ENCODE peak calls at places on chromosome 6, in eight cellular contexts. U is HS-5; F is WTC11; D is erythroblast; V is Ammon's horn; G is head of caudate nucleus; M is stimulated activated CD4-positive, alpha-beta T cell treated with anti-CD3 and anti-CD28 coated beads, Interleukin-12 subunit alpha, Interleukin-12 subunit beta, amount 100 ng/mL, for 24 hours; W is AG08396. I is an unnamed sample.
A peak's percentile ranks its signal among the peaks of the same experiment; 100 is the strongest.

GRCh38 chr6:158596861-158597260 is 37.0 kb downstream of the TMEM181 start:
- DNase-seq in M (no peak), D (no peak), V (peak; percentile 46), F (no peak), U (no peak), W (no peak), G (no peak), I (no peak)

GRCh38 chr6:37027811-37028469 is 22.5 kb downstream of the FGD2 start:
- DNase-seq in U (no peak), V (no peak), G (no peak), F (no peak), W (no peak), M (no peak), D (no peak), I (no peak)

GRCh38 chr6:11354019-11354418 is 121.6 kb upstream of the NEDD9 start:
- DNase-seq in U (no peak), G (peak; percentile 29), D (no peak), M (peak; percentile 66), F (no peak), W (peak; percentile 28), V (peak; percentile 67), I (peak; percentile 81)

GRCh38 chr6:25558155-25558817 is 93.7 kb upstream of the SCGN start:
- DNase-seq in W (no peak), F (no peak), G (no peak), M (no peak), U (no peak), D (no peak), V (no peak), I (no peak)

GRCh38 chr6:168343239-168344167 is 23.9 kb upstream of the DACT2 start:
- DNase-seq in V (no peak), M (no peak), U (no peak), W (no peak), G (no peak), F (no peak), D (no peak), I (no peak)

GRCh38 chr6:158285321-158285960 is 26.8 kb upstream of the TULP4 start:
- DNase-seq in W (no peak), D (no peak), F (no peak), U (no peak), M (no peak), G (no peak), V (peak; percentile 68), I (no peak)

GRCh38 chr6:168099201-168100010 is 20.4 kb upstream of the FRMD1 start:
- DNase-seq in V (no peak), F (peak; percentile 57), U (no peak), G (no peak), M (no peak), D (peak; percentile 7), W (no peak), I (no peak)

GRCh38 chr6:5302995-5303622 is 41.8 kb downstream of the FARS2 start:
- DNase-seq in V (peak; percentile 31), G (no peak), D (peak; percentile 50), F (peak; percentile 71), W (no peak), M (peak; percentile 29), U (no peak), I (no peak)

GRCh38 chr6:35552285-35552917 is 39.7 kb upstream of the TULP1 start:
- DNase-seq in G (no peak), M (peak; percentile 56), U (no peak), W (peak; percentile 43), D (peak; percentile 76), V (no peak), F (peak; percentile 79), I (no peak)

GRCh38 chr6:139161817-139162284 is 27.0 kb downstream of the HECA start:
- DNase-seq in U (no peak), G (no peak), M (peak; percentile 52), D (no peak), V (no peak), W (no peak), F (no peak), I (no peak)